ENCODE peak calls at places on chromosomes 13 and 19, in nine cellular contexts. D is adrenal gland, Q is astrocyte, V is left ventricle myocardium inferior, W is IMR-90, K is pancreas, L is heart left ventricle, F is PC-3, S is Panc1. J is an unnamed sample.

GRCh38 chr19:55485439-55486011 is 537 bp downstream of the NAT14 start:
- DNase-seq in D (no peak), F (no peak), S (no peak), W (no peak), V (no peak), L (no peak), Q (no peak), K (no peak), J (no peak)

GRCh38 chr13:64640002-64640401 is 2590.1 kb downstream of the PCDH9 start:
- DNase-seq in W (peak; percentile 31), D (no peak), L (no peak), V (no peak), Q (no peak), K (no peak), F (peak; percentile 59), S (no peak), J (peak; percentile 62)

GRCh38 chr19:10206226-10206873 is 11.6 kb upstream of the DNMT1 start:
- DNase-seq in Q (peak; percentile 83), F (peak; percentile 51), W (peak; percentile 66), L (no peak), D (peak; percentile 85), K (no peak), S (no peak), V (no peak), J (no peak)

GRCh38 chr13:110347535-110348308 is 40.6 kb downstream of the COL4A2 start:
- DNase-seq in L (no peak), V (peak; percentile 46), S (no peak), Q (peak; percentile 94), D (peak; percentile 47), F (peak; percentile 93), W (peak; percentile 90), K (no peak), J (peak; percentile 100)

GRCh38 chr13:109439813-109440212 is 346.6 kb downstream of the IRS2 start:
- DNase-seq in K (no peak), V (no peak), F (no peak), S (no peak), D (no peak), W (no peak), Q (no peak), L (no peak), J (no peak)

GRCh38 chr13:99434258-99434788 is 66.9 kb upstream of the TM9SF2 start:
- DNase-seq in S (no peak), L (no peak), W (no peak), D (no peak), K (no peak), F (no peak), Q (no peak), V (no peak), J (no peak)

GRCh38 chr19:31511098-31511497 is 161.9 kb upstream of the TSHZ3 start:
- DNase-seq in Q (no peak), V (no peak), W (no peak), F (no peak), K (no peak), D (no peak), L (no peak), S (no peak), J (no peak)

GRCh38 chr13:44335463-44335862 is 38.2 kb upstream of the SERP2 start:
- DNase-seq in Q (no peak), D (no peak), F (no peak), L (no peak), S (no peak), W (no peak), K (no peak), V (no peak), J (no peak)

GRCh38 chr13:91722267-91722884 is 324.0 kb downstream of the GPC5 start:
- DNase-seq in Q (peak; percentile 11), V (no peak), K (no peak), W (peak; percentile 18), D (no peak), L (no peak), F (peak; percentile 41), S (no peak), J (peak; percentile 13)

GRCh38 chr19:1324792-1325567 is 39.3 kb downstream of the EFNA2 start:
- DNase-seq in V (peak; percentile 39), S (no peak), L (no peak), D (peak; percentile 55), K (peak; percentile 22), W (peak; percentile 61), Q (peak; percentile 57), F (peak; percentile 63), J (peak; percentile 70)

GRCh38 chr13:30088312-30088855 is 219.0 kb downstream of the KATNAL1 start:
- DNase-seq in Q (peak; percentile 17), V (no peak), S (no peak), W (peak; percentile 7), D (no peak), F (no peak), L (no peak), K (no peak), J (no peak)

GRCh38 chr13:29520671-29521070 is 74.8 kb downstream of the SLC7A1 start:
- DNase-seq in K (no peak), F (peak; percentile 11), L (no peak), V (no peak), Q (peak; percentile 86), S (no peak), D (no peak), W (peak; percentile 55), J (peak; percentile 52)

GRCh38 chr19:29671393-29672076 is 6.3 kb downstream of the PLEKHF1 start:
- DNase-seq in L (peak; percentile 82), Q (peak; percentile 53), V (peak; percentile 68), K (no peak), D (no peak), S (no peak), F (peak; percentile 60), W (no peak), J (peak; percentile 76)

GRCh38 chr19:42115705-42116104 is 16.5 kb downstream of the POU2F2 start:
- DNase-seq in V (no peak), K (no peak), D (no peak), Q (no peak), F (no peak), S (no peak), W (no peak), L (no peak), J (no peak)
- H3K36me3 ChIP-seq in V (no peaks in the 10 kb centered on the region), K (no peaks in the 10 kb centered on the region), D (no peaks in the 10 kb centered on the region), Q (peaks cover 4% of the 10 kb centered on the region), F (no peaks in the 10 kb centered on the region), S (no peaks in the 10 kb centered on the region), W (no peaks in the 10 kb centered on the region), L (no peaks in the 10 kb centered on the region), J (peaks cover 3% of the 10 kb centered on the region)

DNA sequence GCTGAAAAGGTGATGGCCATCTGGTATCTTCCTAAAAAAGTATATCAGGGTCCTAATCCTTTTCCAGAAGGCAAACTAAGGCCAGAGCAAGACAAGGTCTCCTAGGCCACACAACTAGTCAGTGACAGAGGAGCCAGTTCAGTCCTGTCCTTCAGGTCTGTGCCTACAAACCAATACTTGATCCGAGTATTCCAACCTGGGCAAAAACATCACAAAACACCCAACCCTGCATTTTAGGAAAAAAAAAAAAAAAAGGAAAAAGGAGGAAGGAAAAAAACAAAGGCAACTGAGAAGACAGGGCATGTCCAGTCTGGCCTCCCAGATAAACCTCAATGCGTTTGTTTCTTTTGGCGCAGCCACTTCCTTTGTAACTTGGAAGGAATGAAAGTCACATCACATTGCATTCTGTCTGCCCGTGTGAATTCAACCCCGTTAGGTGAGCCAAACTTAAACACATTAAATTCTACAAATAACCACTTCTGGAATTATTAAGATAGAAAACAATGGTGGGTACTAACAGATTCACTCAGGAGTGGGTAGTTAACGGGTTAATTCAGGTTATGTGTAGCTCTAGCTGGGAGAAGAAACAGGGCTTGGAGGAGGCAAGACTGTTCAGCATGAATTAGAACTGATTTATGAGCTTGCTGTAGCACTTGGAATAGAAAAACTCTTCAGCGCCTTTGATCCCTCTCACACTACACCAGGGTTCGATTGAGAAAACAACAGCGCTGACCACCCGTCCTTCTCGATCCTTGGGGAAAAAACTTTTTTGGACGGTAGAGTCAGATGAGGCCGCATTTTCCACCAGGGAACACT is 43.0 kb upstream of the HNRNPA1L2 start:
- DNase-seq in Q (peak; percentile 73), W (peak; percentile 71), F (no peak), V (no peak), S (no peak), D (no peak), K (no peak), L (no peak), J (peak; percentile 73)
- TF ChIP-seq CTCF in Q (no peak), W (no peak), F (no peak), V (no peak), S (no peak), D (no peak), K (no peak), L (no peak), J (no peak)

GRCh38 chr19:38728752-38729541 is 15.3 kb downstream of the CAPN12 start:
- DNase-seq in F (no peak), S (no peak), Q (no peak), V (peak; percentile 27), D (peak; percentile 37), K (peak; percentile 24), W (no peak), L (peak; percentile 56), J (no peak)
- H3K36me3 ChIP-seq in F (peaks cover 36% of the 10 kb centered on the region), S (peaks cover 58% of the 10 kb centered on the region), Q (peaks cover 42% of the 10 kb centered on the region), V (peaks cover 78% of the 10 kb centered on the region), D (no peaks in the 10 kb centered on the region), K (peaks cover 32% of the 10 kb centered on the region), W (peaks cover 69% of the 10 kb centered on the region), L (peaks cover 14% of the 10 kb centered on the region), J (peaks cover 48% of the 10 kb centered on the region)

GRCh38 chr19:57651654-57651996 is 17.1 kb upstream of the ZSCAN4 start:
- DNase-seq in L (no peak), W (no peak), K (no peak), V (no peak), Q (no peak), D (no peak), F (no peak), S (no peak), J (no peak)
- TF ChIP-seq CTCF in L (no peak), W (no peak), K (no peak), V (peak; percentile 16), Q (no peak), D (no peak), F (peak; percentile 11), S (peak; percentile 8), J (peak; percentile 23)

GRCh38 chr19:5210556-5210955 is 130.1 kb downstream of the PTPRS start:
- DNase-seq in L (no peak), W (no peak), K (no peak), D (no peak), F (no peak), V (no peak), S (no peak), Q (no peak), J (no peak)

GRCh38 chr19:5211217-5211822 is 129.3 kb downstream of the PTPRS start:
- DNase-seq in S (no peak), L (no peak), Q (no peak), K (no peak), D (no peak), F (no peak), W (no peak), V (no peak), J (no peak)

GRCh38 chr19:5214371-5214770 is 126.2 kb downstream of the PTPRS start:
- DNase-seq in F (no peak), L (no peak), V (no peak), W (no peak), S (no peak), Q (no peak), K (no peak), D (no peak), J (no peak)

GRCh38 chr19:5213667-5214066 is 126.9 kb downstream of the PTPRS start:
- DNase-seq in W (no peak), D (no peak), V (no peak), S (no peak), Q (no peak), L (no peak), K (no peak), F (no peak), J (no peak)

GRCh38 chr19:5212101-5212500 is 128.5 kb downstream of the PTPRS start:
- DNase-seq in D (no peak), Q (no peak), K (no peak), L (no peak), W (no peak), F (no peak), S (no peak), V (no peak), J (no peak)
- H3K36me3 ChIP-seq in D (no peaks in the 10 kb centered on the region), Q (peaks cover 27% of the 10 kb centered on the region), K (peaks cover 40% of the 10 kb centered on the region), L (peaks cover 6% of the 10 kb centered on the region), W (peaks cover 87% of the 10 kb centered on the region), F (peaks cover 60% of the 10 kb centered on the region), S (no peaks in the 10 kb centered on the region), V (peaks cover 86% of the 10 kb centered on the region), J (peaks cover 1% of the 10 kb centered on the region)

J was measured in bronchial epithelial cell.